ENCODE peak calls at places on chromosome 22, in six cellular contexts. X, J, R, T, W and U are unnamed samples.
A peak's percentile ranks its signal among the peaks of the same experiment; 100 is the strongest.

GRCh38 chr22:44340271-44341239 is 27.8 kb upstream of the SHISAL1 start:
- DNase-seq in X (peak; percentile 25), J (no peak), R (no peak), T (no peak), W (no peak), U (no peak)

GRCh38 chr22:22787805-22788459 is 99.7 kb upstream of the IGLL5 start:
- DNase-seq in X (peak; percentile 19), J (peak; percentile 49), R (peak; percentile 29), T (peak; percentile 54), W (no peak), U (peak; percentile 30)

GRCh38 chr22:44325718-44326548 is 13.2 kb upstream of the SHISAL1 start:
- DNase-seq in X (no peak), J (no peak), R (peak; percentile 67), T (no peak), W (no peak), U (no peak)

GRCh38 chr22:43535741-43536140 is 123.9 kb downstream of the MPPED1 start:
- DNase-seq in X (no peak), J (no peak), R (no peak), T (no peak), W (no peak), U (no peak)

GRCh38 chr22:40588726-40589125 is 47.8 kb downstream of the MRTFA start:
- DNase-seq in X (no peak), J (no peak), R (no peak), T (no peak), W (no peak), U (peak; percentile 28)

GRCh38 chr22:46272762-46273431 is 5.1 kb downstream of the TTC38 start:
- DNase-seq in X (no peak), J (no peak), R (no peak), T (no peak), W (no peak), U (no peak)

GRCh38 chr22:23696326-23696851 is 5.6 kb downstream of the RGL4 start:
- DNase-seq in X (no peak), J (peak; percentile 59), R (no peak), T (no peak), W (peak; percentile 92), U (peak; percentile 96)

GRCh38 chr22:19819911-19820879 is 34.5 kb downstream of the GNB1L start:
- DNase-seq in X (no peak), J (no peak), R (no peak), T (no peak), W (no peak), U (no peak)

GRCh38 chr22:45863981-45864751 is 112.8 kb downstream of the WNT7B start:
- DNase-seq in X (peak; percentile 81), J (peak; percentile 48), R (peak; percentile 75), T (peak; percentile 45), W (no peak), U (peak; percentile 16)

GRCh38 chr22:46338636-46339035 is 3.1 kb downstream of the TRMU start:
- DNase-seq in X (no peak), J (no peak), R (no peak), T (no peak), W (no peak), U (no peak)

GRCh38 chr22:41987276-41987675 is 11.3 kb upstream of the WBP2NL start:
- DNase-seq in X (no peak), J (no peak), R (no peak), T (no peak), W (no peak), U (no peak)

GRCh38 chr22:42682113-42682851 is 33.1 kb upstream of the CYB5R3 start:
- DNase-seq in X (no peak), J (no peak), R (no peak), T (no peak), W (no peak), U (no peak)

GRCh38 chr22:39522567-39523300 is 2.4 kb downstream of the ATF4 start:
- DNase-seq in X (peak; percentile 37), J (no peak), R (peak; percentile 52), T (no peak), W (no peak), U (peak; percentile 55)

GRCh38 chr22:28911279-28911640 is 27.9 kb downstream of the ZNRF3 start:
- DNase-seq in X (no peak), J (no peak), R (no peak), T (no peak), W (no peak), U (no peak)

GRCh38 chr22:46569848-46570695 is 32.7 kb upstream of the CELSR1 start:
- DNase-seq in X (no peak), J (no peak), R (no peak), T (no peak), W (no peak), U (no peak)

GRCh38 chr22:44190381-44190976 is 9.8 kb downstream of the PARVG start:
- DNase-seq in X (no peak), J (no peak), R (no peak), T (no peak), W (no peak), U (no peak)

GRCh38 chr22:38110863-38111852 is 674 bp upstream of the BAIAP2L2 start:
- DNase-seq in X (no peak), J (no peak), R (no peak), T (no peak), W (no peak), U (no peak)

GRCh38 chr22:45262931-45263789 is 21.6 kb upstream of the UPK3A start:
- DNase-seq in X (no peak), J (no peak), R (no peak), T (peak; percentile 51), W (peak; percentile 96), U (peak; percentile 94)

GRCh38 chr22:41280065-41280464 is 5.9 kb downstream of the RANGAP1 start:
- DNase-seq in X (peak; percentile 74), J (no peak), R (no peak), T (no peak), W (no peak), U (no peak)